ENCODE peak calls at places on chromosomes 4 and X, in five cellular contexts. One of them, this sample, is unnamed.

GRCh38 chr4:152997235-152997735 is 61.2 kb downstream of the FHDC1 start:
- DNase-seq in amygdala: no peak
- DNase-seq in RKO: no peak
- DNase-seq in neural crest cell: no peak
- DNase-seq in cardiac fibroblast: no peak
- DNase-seq in this sample: no peak

GRCh38 chr4:150176559-150176958 is 98.3 kb downstream of the DCLK2 start:
- DNase-seq in amygdala: no peak
- DNase-seq in RKO: no peak
- DNase-seq in neural crest cell: no peak
- DNase-seq in cardiac fibroblast: peak; percentile 90
- DNase-seq in this sample: no peak

GRCh38 chr4:177554966-177555574 is 112.8 kb upstream of the AGA start:
- DNase-seq in amygdala: no peak
- DNase-seq in RKO: no peak
- DNase-seq in neural crest cell: peak; percentile 49
- DNase-seq in cardiac fibroblast: peak; percentile 53
- DNase-seq in this sample: peak; percentile 0

GRCh38 chr4:102815981-102816380 is 11.4 kb downstream of the UBE2D3 start:
- DNase-seq in amygdala: no peak
- DNase-seq in RKO: peak; percentile 97
- DNase-seq in neural crest cell: no peak
- DNase-seq in cardiac fibroblast: peak; percentile 52
- DNase-seq in this sample: no peak

GRCh38 chrX:154017766-154018517 is 1.8 kb downstream of the IRAK1 start:
- DNase-seq in amygdala: no peak
- DNase-seq in RKO: no peak
- DNase-seq in neural crest cell: no peak
- DNase-seq in cardiac fibroblast: no peak
- DNase-seq in this sample: no peak

GRCh38 chrX:114619874-114620273 is 36.0 kb downstream of the HTR2C start:
- DNase-seq in amygdala: no peak
- DNase-seq in RKO: peak; percentile 19
- DNase-seq in neural crest cell: peak; percentile 9
- DNase-seq in cardiac fibroblast: peak; percentile 2
- DNase-seq in this sample: no peak

GRCh38 chr4:184747034-184747830 is 13.3 kb upstream of the CENPU start:
- DNase-seq in amygdala: no peak
- DNase-seq in RKO: no peak
- DNase-seq in neural crest cell: no peak
- DNase-seq in cardiac fibroblast: no peak
- DNase-seq in this sample: no peak

GRCh38 chrX:139869796-139870195 is 63.1 kb downstream of the ATP11C start:
- DNase-seq in amygdala: no peak
- DNase-seq in RKO: no peak
- DNase-seq in neural crest cell: no peak
- DNase-seq in cardiac fibroblast: no peak
- DNase-seq in this sample: no peak

GRCh38 chr4:37243722-37244582 is 591 bp upstream of the NWD2 start:
- DNase-seq in amygdala: no peak
- DNase-seq in RKO: no peak
- DNase-seq in neural crest cell: peak; percentile 14
- DNase-seq in cardiac fibroblast: no peak
- DNase-seq in this sample: no peak

GRCh38 chr4:4663028-4663427 is 121.2 kb upstream of the STX18 start:
- DNase-seq in amygdala: no peak
- DNase-seq in RKO: no peak
- DNase-seq in neural crest cell: no peak
- DNase-seq in cardiac fibroblast: no peak
- DNase-seq in this sample: no peak

GRCh38 chrX:10087391-10087790 is 69.4 kb upstream of the CLCN4 start:
- DNase-seq in amygdala: no peak
- DNase-seq in RKO: no peak
- DNase-seq in neural crest cell: no peak
- DNase-seq in cardiac fibroblast: no peak
- DNase-seq in this sample: no peak

GRCh38 chrX:125322431-125322830 is 2.8 kb downstream of the TEX13C start:
- DNase-seq in amygdala: no peak
- DNase-seq in RKO: no peak
- DNase-seq in neural crest cell: no peak
- DNase-seq in cardiac fibroblast: no peak
- DNase-seq in this sample: no peak

GRCh38 chrX:145751943-145752342 is 65.7 kb upstream of the SLITRK2 start:
- DNase-seq in amygdala: no peak
- DNase-seq in RKO: no peak
- DNase-seq in neural crest cell: no peak
- DNase-seq in cardiac fibroblast: no peak
- DNase-seq in this sample: no peak

GRCh38 chrX:13689519-13690211 is 737 bp downstream of the RAB9A start:
- DNase-seq in amygdala: no peak
- DNase-seq in RKO: peak; percentile 30
- DNase-seq in neural crest cell: no peak
- DNase-seq in cardiac fibroblast: peak; percentile 19
- DNase-seq in this sample: no peak

GRCh38 chr4:14247767-14248166 is 620.2 kb upstream of the BOD1L1 start:
- DNase-seq in amygdala: no peak
- DNase-seq in RKO: no peak
- DNase-seq in neural crest cell: no peak
- DNase-seq in cardiac fibroblast: no peak
- DNase-seq in this sample: no peak

GRCh38 chr4:80732010-80732409 is 298.5 kb upstream of the BMP3 start:
- DNase-seq in amygdala: no peak
- DNase-seq in RKO: peak; percentile 57
- DNase-seq in neural crest cell: no peak
- DNase-seq in cardiac fibroblast: no peak
- DNase-seq in this sample: no peak

GRCh38 chr4:145132521-145133098 is 34.5 kb downstream of the ABCE1 start:
- DNase-seq in amygdala: no peak
- DNase-seq in RKO: no peak
- DNase-seq in neural crest cell: no peak
- DNase-seq in cardiac fibroblast: peak; percentile 39
- DNase-seq in this sample: no peak

GRCh38 chr4:99410075-99410474 is 25.1 kb downstream of the ADH7 start:
- DNase-seq in amygdala: no peak
- DNase-seq in RKO: no peak
- DNase-seq in neural crest cell: no peak
- DNase-seq in cardiac fibroblast: no peak
- DNase-seq in this sample: no peak

GRCh38 chr4:152038238-152038637 is 277.4 kb upstream of the GATB start:
- DNase-seq in amygdala: no peak
- DNase-seq in RKO: no peak
- DNase-seq in neural crest cell: no peak
- DNase-seq in cardiac fibroblast: peak; percentile 53
- DNase-seq in this sample: no peak

GRCh38 chr4:122692641-122693520 is 39.6 kb upstream of the BBS12 start:
- DNase-seq in amygdala: no peak
- DNase-seq in RKO: no peak
- DNase-seq in neural crest cell: no peak
- DNase-seq in cardiac fibroblast: peak; percentile 31
- DNase-seq in this sample: no peak

GRCh38 chrX:72050011-72050410 is 81.7 kb downstream of the RTL5 start:
- DNase-seq in amygdala: no peak
- DNase-seq in RKO: no peak
- DNase-seq in neural crest cell: no peak
- DNase-seq in cardiac fibroblast: no peak
- DNase-seq in this sample: no peak

GRCh38 chr4:165560941-165561340 is 182.1 kb downstream of the CPE start:
- DNase-seq in amygdala: no peak
- DNase-seq in RKO: no peak
- DNase-seq in neural crest cell: no peak
- DNase-seq in cardiac fibroblast: no peak
- DNase-seq in this sample: no peak

GRCh38 chr4:158139086-158139485 is 33.7 kb downstream of the GASK1B start:
- DNase-seq in amygdala: no peak
- DNase-seq in RKO: no peak
- DNase-seq in neural crest cell: no peak
- DNase-seq in cardiac fibroblast: peak; percentile 17
- DNase-seq in this sample: no peak

GRCh38 chr4:2443986-2444740 is 24.7 kb upstream of the RNF4 start:
- DNase-seq in amygdala: no peak
- DNase-seq in RKO: no peak
- DNase-seq in neural crest cell: no peak
- DNase-seq in cardiac fibroblast: no peak
- DNase-seq in this sample: no peak

GRCh38 chr4:101791189-101791572 is 651 bp downstream of the BANK1 start:
- DNase-seq in amygdala: no peak
- DNase-seq in RKO: no peak
- DNase-seq in neural crest cell: no peak
- DNase-seq in cardiac fibroblast: no peak
- DNase-seq in this sample: no peak

GRCh38 chr4:131002132-131002531 is 1906.2 kb downstream of the C4orf33 start:
- DNase-seq in amygdala: no peak
- DNase-seq in RKO: no peak
- DNase-seq in neural crest cell: no peak
- DNase-seq in cardiac fibroblast: no peak
- DNase-seq in this sample: no peak

GRCh38 chr4:86449746-86450145 is 89.9 kb upstream of the MAPK10 start:
- DNase-seq in amygdala: no peak
- DNase-seq in RKO: no peak
- DNase-seq in neural crest cell: no peak
- DNase-seq in cardiac fibroblast: no peak
- DNase-seq in this sample: no peak

GRCh38 chr4:56007154-56007553 is 58.4 kb downstream of the CEP135 start:
- DNase-seq in amygdala: no peak
- DNase-seq in RKO: no peak
- DNase-seq in neural crest cell: no peak
- DNase-seq in cardiac fibroblast: peak; percentile 5
- DNase-seq in this sample: no peak

GRCh38 chr4:48752726-48753125 is 27.4 kb downstream of the FRYL start:
- DNase-seq in amygdala: no peak
- DNase-seq in RKO: no peak
- DNase-seq in neural crest cell: no peak
- DNase-seq in cardiac fibroblast: peak; percentile 44
- DNase-seq in this sample: no peak

GRCh38 chr4:71713611-71714203 is 70.2 kb downstream of the GC start:
- DNase-seq in amygdala: no peak
- DNase-seq in RKO: peak; percentile 63
- DNase-seq in neural crest cell: no peak
- DNase-seq in cardiac fibroblast: peak; percentile 84
- DNase-seq in this sample: peak; percentile 4

GRCh38 chr4:61938250-61938846 is 738.2 kb downstream of the ADGRL3 start:
- DNase-seq in amygdala: no peak
- DNase-seq in RKO: peak; percentile 2
- DNase-seq in neural crest cell: no peak
- DNase-seq in cardiac fibroblast: no peak
- DNase-seq in this sample: no peak

GRCh38 chrX:108439961-108440696 is 491 bp downstream of the COL4A5 start:
- DNase-seq in amygdala: no peak
- DNase-seq in RKO: no peak
- DNase-seq in neural crest cell: peak; percentile 31
- DNase-seq in cardiac fibroblast: peak; percentile 38
- DNase-seq in this sample: no peak

GRCh38 chr4:108834787-108835384 is 72.0 kb upstream of the ETNPPL start:
- DNase-seq in amygdala: no peak
- DNase-seq in RKO: peak; percentile 73
- DNase-seq in neural crest cell: no peak
- DNase-seq in cardiac fibroblast: peak; percentile 65
- DNase-seq in this sample: no peak

GRCh38 chr4:75142850-75143249 is 209.9 kb downstream of the PARM1 start:
- DNase-seq in amygdala: no peak
- DNase-seq in RKO: no peak
- DNase-seq in neural crest cell: no peak
- DNase-seq in cardiac fibroblast: no peak
- DNase-seq in this sample: no peak

GRCh38 chr4:149645790-149646189 is 169.9 kb downstream of the IQCM start:
- DNase-seq in amygdala: no peak
- DNase-seq in RKO: peak; percentile 23
- DNase-seq in neural crest cell: no peak
- DNase-seq in cardiac fibroblast: no peak
- DNase-seq in this sample: no peak

GRCh38 chr4:180615746-180616145 is 1627.5 kb upstream of the TENM3 start:
- DNase-seq in amygdala: no peak
- DNase-seq in RKO: no peak
- DNase-seq in neural crest cell: no peak
- DNase-seq in cardiac fibroblast: no peak
- DNase-seq in this sample: no peak

This sample was measured in NCI-H1436.